ENCODE peak calls at places on chromosomes 7 and 10, in nine cellular contexts. X is H9, V is mucosa of descending colon, S is A549, P is spleen, O is cardiac muscle cell, R is IMR-90, A is upper lobe of left lung, Z is hepatocyte. L is an unnamed sample. For H3K4me1, the result is how much of the 10 kb centered on the place peaks cover.

GRCh38 chr7:30531286-30531685 is 26.7 kb upstream of the GGCT start:
- DNase-seq in X (no peak), V (no peak), S (no peak), P (no peak), O (no peak), R (peak), A (no peak), Z (no peak), L (no peak)

GRCh38 chr10:103273026-103273425 is 3.9 kb upstream of the INA start:
- DNase-seq in X (no peak), V (no peak), S (peak), P (no peak), O (no peak), R (peak), A (no peak), Z (peak), L (no peak)

GRCh38 chr10:109968954-109969644 is 38.7 kb upstream of the ADD3 start:
- DNase-seq in X (no peak), V (peak), S (no peak), P (no peak), O (no peak), R (no peak), A (peak), Z (no peak), L (no peak)

GRCh38 chr7:68785036-68785435 is 813.2 kb upstream of the AUTS2 start:
- DNase-seq in X (no peak), V (no peak), S (no peak), P (no peak), O (no peak), R (no peak), A (no peak), Z (no peak), L (no peak)

GRCh38 chr10:87979847-87980246 is 116.4 kb downstream of the PTEN start:
- DNase-seq in X (no peak), V (no peak), S (no peak), P (no peak), O (no peak), R (no peak), A (no peak), Z (no peak), L (no peak)

GRCh38 chr7:98958968-98959367 is 80.6 kb downstream of the TRRAP start:
- DNase-seq in X (no peak), V (no peak), S (no peak), P (no peak), O (no peak), R (no peak), A (no peak), Z (no peak), L (no peak)

GRCh38 chr7:34900891-34901493 is 136.3 kb downstream of the DPY19L1 start:
- DNase-seq in X (peak), V (no peak), S (no peak), P (no peak), O (no peak), R (no peak), A (no peak), Z (no peak), L (peak)

GRCh38 chr10:122374859-122375721 is 582 bp downstream of the PLEKHA1 start:
- DNase-seq in X (peak), V (peak), S (peak), P (peak), O (peak), R (peak), A (peak), Z (peak), L (peak)

GRCh38 chr10:67607472-67607871 is 88.5 kb downstream of the CTNNA3 start:
- DNase-seq in X (no peak), V (no peak), S (no peak), P (no peak), O (no peak), R (peak), A (no peak), Z (no peak), L (no peak)

GRCh38 chr7:359776-360361 is 69.9 kb downstream of the FOXL3 start:
- DNase-seq in X (no peak), V (peak), S (no peak), P (peak), O (no peak), R (no peak), A (peak), Z (no peak), L (no peak)

GRCh38 chr10:98097175-98097574 is 37.3 kb upstream of the R3HCC1L start:
- DNase-seq in X (no peak), V (no peak), S (no peak), P (no peak), O (no peak), R (no peak), A (peak), Z (no peak), L (no peak)

GRCh38 chr10:113341138-113341537 is 211.7 kb upstream of the HABP2 start:
- DNase-seq in X (no peak), V (no peak), S (no peak), P (no peak), O (no peak), R (no peak), A (no peak), Z (no peak), L (no peak)

GRCh38 chr10:99124376-99124775 is 111.3 kb downstream of the HPSE2 start:
- DNase-seq in X (no peak), V (no peak), S (no peak), P (no peak), O (no peak), R (no peak), A (peak), Z (no peak), L (no peak)

GRCh38 chr10:126201603-126202002 is 186.7 kb downstream of the ADAM12 start:
- DNase-seq in X (no peak), V (no peak), S (no peak), P (peak), O (no peak), R (no peak), A (no peak), Z (no peak), L (no peak)

GRCh38 chr7:144835166-144835611 is 664 bp downstream of the TPK1 start:
- DNase-seq in X (peak), V (peak), S (peak), P (no peak), O (no peak), R (peak), A (no peak), Z (peak), L (peak)

GRCh38 chr10:130726996-130727725 is 584.4 kb downstream of the TCERG1L start:
- DNase-seq in X (no peak), V (no peak), S (no peak), P (peak), O (no peak), R (no peak), A (no peak), Z (no peak), L (no peak)

GRCh38 chr7:27198871-27199801 is 755 bp downstream of the HOXA13 start:
- DNase-seq in X (peak), V (no peak), S (peak), P (peak), O (no peak), R (no peak), A (peak), Z (no peak), L (no peak)

GRCh38 chr7:143492043-143492471 is 14.4 kb downstream of the TAS2R41 start:
- DNase-seq in X (no peak), V (no peak), S (no peak), P (no peak), O (no peak), R (peak), A (no peak), Z (peak), L (no peak)

GRCh38 chr7:75743455-75743859 is 4.7 kb upstream of the HIP1 start:
- DNase-seq in X (no peak), V (no peak), S (no peak), P (no peak), O (no peak), R (no peak), A (no peak), Z (peak), L (peak)

GRCh38 chr7:156791241-156791640 is 101.7 kb downstream of the LMBR1 start:
- DNase-seq in X (no peak), V (no peak), S (no peak), P (no peak), O (no peak), R (no peak), A (no peak), Z (no peak), L (no peak)

GRCh38 chr10:123103944-123104343 is 31.8 kb upstream of the HMX3 start:
- DNase-seq in X (peak), V (no peak), S (no peak), P (no peak), O (no peak), R (no peak), A (no peak), Z (no peak), L (no peak)

GRCh38 chr10:125694874-125695273 is 11.9 kb upstream of the TEX36 start:
- DNase-seq in X (no peak), V (no peak), S (peak), P (no peak), O (no peak), R (peak), A (no peak), Z (peak), L (no peak)

GRCh38 chr7:139852482-139852845 is 23.4 kb downstream of the TBXAS1 start:
- DNase-seq in X (no peak), V (no peak), S (no peak), P (no peak), O (no peak), R (no peak), A (no peak), Z (no peak), L (no peak)

GRCh38 chr7:156218544-156219306 is 406.5 kb upstream of the SHH start:
- DNase-seq in X (no peak), V (no peak), S (no peak), P (no peak), O (no peak), R (no peak), A (peak), Z (no peak), L (no peak)

GRCh38 chr7:128939861-128940410 is 2.2 kb downstream of the IRF5 start:
- DNase-seq in X (no peak), V (peak), S (no peak), P (peak), O (no peak), R (no peak), A (no peak), Z (no peak), L (no peak)

GRCh38 chr10:86944031-86944419 is 13.4 kb downstream of the MMRN2 start:
- DNase-seq in X (peak), V (no peak), S (no peak), P (no peak), O (no peak), R (no peak), A (no peak), Z (no peak), L (no peak)

GRCh38 chr10:21517983-21518628 is 7.4 kb downstream of the SKIDA1 start:
- DNase-seq in X (no peak), V (no peak), S (no peak), P (no peak), O (peak), R (peak), A (no peak), Z (no peak), L (no peak)

GRCh38 chr10:21515581-21516269 is 9.8 kb downstream of the SKIDA1 start:
- DNase-seq in X (no peak), V (no peak), S (no peak), P (no peak), O (no peak), R (no peak), A (no peak), Z (no peak), L (no peak)

GRCh38 chr10:21516270-21517131 is 9.0 kb downstream of the SKIDA1 start:
- DNase-seq in X (peak), V (peak), S (no peak), P (peak), O (peak), R (peak), A (peak), Z (peak), L (peak)

GRCh38 chr10:21518629-21519321 is 6.7 kb downstream of the SKIDA1 start:
- DNase-seq in X (no peak), V (no peak), S (no peak), P (no peak), O (peak), R (peak), A (no peak), Z (peak), L (no peak)

DNA sequence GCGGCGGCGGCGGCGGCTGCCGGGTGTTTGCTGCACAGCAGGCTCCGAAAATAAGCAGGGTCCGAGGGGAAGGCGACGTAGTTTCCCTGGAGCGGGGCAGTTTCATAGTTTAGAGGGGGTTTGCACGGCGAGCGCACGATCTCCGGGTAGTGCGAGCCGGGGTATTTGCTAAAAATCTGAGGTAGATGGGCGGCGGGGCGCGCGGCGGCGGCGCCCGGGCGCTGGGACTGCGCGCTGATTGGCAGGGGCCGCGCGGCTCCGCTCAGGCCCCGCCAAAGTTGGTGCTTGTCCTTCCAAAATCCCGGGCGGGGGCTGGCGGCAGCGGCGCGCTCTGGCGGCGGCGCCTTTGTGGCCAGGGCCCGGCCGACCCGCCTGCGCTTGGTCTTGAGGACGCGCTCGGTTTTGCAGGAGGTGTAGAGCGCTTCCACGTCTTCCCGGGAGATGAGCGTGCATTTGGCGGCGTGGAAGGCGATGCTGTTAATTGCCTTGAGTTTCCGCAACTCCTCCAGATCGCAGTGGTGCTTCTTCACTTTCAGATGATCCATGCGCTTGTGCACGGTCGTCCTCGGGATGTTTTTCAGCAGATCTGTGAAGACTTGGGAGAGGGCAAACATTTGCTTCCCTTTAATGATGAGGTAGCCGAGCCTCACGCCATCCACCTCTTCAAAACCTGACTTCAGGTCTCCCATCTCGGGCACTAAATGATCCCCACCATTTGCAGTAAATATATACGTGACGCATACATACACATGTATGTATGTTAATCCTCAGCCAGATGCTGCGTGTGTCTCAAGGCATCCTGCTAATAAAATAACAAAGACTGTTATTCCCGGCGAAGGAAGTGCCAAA is 8.1 kb downstream of the SKIDA1 start:
- DNase-seq in X (peak), V (peak), S (peak), P (no peak), O (peak), R (peak), A (peak), Z (peak), L (peak)
- H3K4me1 ChIP-seq in X (under half), V (under half), S (half or more), P (under half), O (under half), R (under half), A (under half), Z (under half), L (under half)

DNA sequence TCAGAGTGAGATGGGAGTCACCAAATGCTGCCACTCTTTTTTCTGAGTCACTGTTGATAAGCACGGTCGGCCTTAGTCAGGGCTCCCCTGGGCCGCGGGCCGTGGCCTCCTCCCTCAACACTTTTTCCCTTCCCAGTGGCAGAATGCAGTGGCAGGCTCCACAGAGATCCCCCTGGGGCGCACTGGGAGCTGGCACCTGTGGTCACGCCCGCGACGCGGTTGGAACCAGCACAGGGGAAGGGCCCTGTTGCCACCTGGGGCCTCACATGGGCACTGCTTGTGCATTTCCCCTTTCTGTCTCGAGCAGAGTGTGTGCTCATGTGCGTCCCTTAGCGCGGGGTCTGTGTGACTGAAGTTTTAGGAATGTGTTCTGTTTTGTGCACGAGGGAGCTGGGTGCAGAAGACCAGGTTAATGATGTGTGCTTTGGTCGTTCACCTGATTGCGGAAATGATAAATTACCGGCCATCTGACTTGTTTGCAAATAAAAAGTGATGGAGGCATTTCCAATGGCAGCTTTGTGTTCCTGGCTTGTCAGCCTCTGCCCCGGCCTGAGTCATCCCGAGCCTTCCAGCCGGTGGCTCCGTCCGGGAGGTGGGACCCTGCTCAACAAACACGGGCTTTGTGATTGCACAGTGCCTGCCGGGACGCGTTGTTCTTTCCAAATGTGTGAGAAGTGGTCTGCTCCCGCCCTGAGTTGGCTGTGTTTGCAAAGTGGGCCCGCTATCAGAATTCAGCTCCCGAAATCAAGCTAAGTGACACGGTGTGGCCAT is 100.6 kb downstream of the NKX6-2 start:
- DNase-seq in X (peak), V (peak), S (no peak), P (peak), O (no peak), R (peak), A (peak), Z (peak), L (peak)
- TF ChIP-seq CTCF in X (no peak), V (no peak), S (no peak), P (no peak), O (no peak), R (no peak), A (no peak), Z (no peak), L (no peak)

GRCh38 chr7:150311146-150311545 is 12.0 kb upstream of the LRRC61 start:
- DNase-seq in X (peak), V (no peak), S (no peak), P (no peak), O (no peak), R (no peak), A (no peak), Z (no peak), L (no peak)

GRCh38 chr7:150307129-150307528 is 16.0 kb upstream of the LRRC61 start:
- DNase-seq in X (no peak), V (no peak), S (no peak), P (no peak), O (no peak), R (no peak), A (no peak), Z (no peak), L (no peak)

GRCh38 chr7:150308575-150308974 is 14.6 kb upstream of the LRRC61 start:
- DNase-seq in X (no peak), V (no peak), S (no peak), P (no peak), O (no peak), R (no peak), A (no peak), Z (no peak), L (no peak)

GRCh38 chr7:150311711-150312110 is 11.4 kb upstream of the LRRC61 start:
- DNase-seq in X (peak), V (no peak), S (no peak), P (no peak), O (no peak), R (no peak), A (no peak), Z (no peak), L (no peak)

DNA sequence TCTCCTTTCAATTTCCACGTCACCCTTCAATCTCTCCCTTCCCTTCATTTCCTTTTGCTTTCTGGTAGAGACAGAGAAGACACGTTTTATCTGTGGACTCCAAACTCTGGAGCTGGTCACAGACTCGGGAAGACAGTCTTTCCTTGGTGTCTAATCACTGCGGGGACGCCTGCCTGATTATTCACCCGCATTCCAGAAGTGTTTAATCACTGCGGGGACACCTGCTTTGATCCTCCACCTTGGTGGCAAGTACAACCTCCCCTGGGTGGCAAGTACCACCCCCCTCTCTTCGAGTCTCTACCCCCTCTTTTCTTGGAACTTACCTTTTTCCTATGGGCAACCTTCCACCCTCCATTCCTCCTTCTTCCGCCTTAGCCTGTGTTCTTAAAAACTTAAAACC is 15.3 kb upstream of the LRRC61 start:
- DNase-seq in X (peak), V (no peak), S (no peak), P (no peak), O (no peak), R (no peak), A (no peak), Z (no peak), L (no peak)
- H3K4me1 ChIP-seq in X (under half), V (under half), S (under half), P (under half), O (under half), R (under half), A (under half), Z (under half), L (under half)

GRCh38 chr10:7892146-7892545 is 73.8 kb downstream of the TAF3 start:
- DNase-seq in X (no peak), V (no peak), S (no peak), P (no peak), O (no peak), R (no peak), A (no peak), Z (no peak), L (no peak)
- TF ChIP-seq CTCF in X (no peak), V (no peak), S (no peak), P (no peak), O (no peak), R (no peak), A (no peak), Z (no peak), L (no peak)

GRCh38 chr7:131012477-131013031 is 278.5 kb upstream of the KLF14 start:
- DNase-seq in X (no peak), V (no peak), S (no peak), P (no peak), O (no peak), R (no peak), A (no peak), Z (no peak), L (no peak)

GRCh38 chr7:131010029-131010705 is 276.2 kb upstream of the KLF14 start:
- DNase-seq in X (no peak), V (no peak), S (no peak), P (no peak), O (no peak), R (no peak), A (no peak), Z (no peak), L (no peak)

GRCh38 chr7:131010714-131011436 is 276.9 kb upstream of the KLF14 start:
- DNase-seq in X (no peak), V (no peak), S (no peak), P (no peak), O (no peak), R (peak), A (no peak), Z (no peak), L (no peak)

GRCh38 chr7:131011976-131012375 is 278.0 kb upstream of the KLF14 start:
- DNase-seq in X (no peak), V (no peak), S (peak), P (no peak), O (no peak), R (peak), A (no peak), Z (peak), L (no peak)

DNA sequence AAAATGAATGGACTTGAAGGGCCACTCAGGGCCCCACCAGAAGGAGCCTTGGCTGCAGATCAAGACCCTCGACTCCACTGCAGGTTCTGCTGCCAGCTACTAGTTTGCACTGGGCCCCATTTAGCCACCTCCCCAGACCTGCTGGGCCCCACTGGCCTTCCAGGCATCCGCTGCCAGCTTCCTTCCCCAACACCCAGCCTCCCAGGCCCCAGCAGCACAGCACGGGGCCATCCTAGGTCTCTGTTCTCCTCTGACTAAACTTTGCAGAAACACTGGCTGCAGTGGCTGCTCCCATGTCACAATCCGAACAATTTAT is 277.4 kb upstream of the KLF14 start:
- DNase-seq in X (no peak), V (peak), S (no peak), P (peak), O (no peak), R (no peak), A (peak), Z (no peak), L (no peak)
- H3K4me1 ChIP-seq in X (under half), V (under half), S (half or more), P (half or more), O (under half), R (under half), A (half or more), Z (under half), L (half or more)